ENCODE peak calls at places on chromosome 14, in five cellular contexts. R, J, Z, E and B are unnamed samples.

GRCh38 chr14:33317675-33318074 is 379.0 kb downstream of the NPAS3 start:
- DNase-seq in R (no peak), J (no peak), Z (no peak), E (no peak), B (no peak)

GRCh38 chr14:101853455-101854018 is 92.0 kb downstream of the PPP2R5C start:
- DNase-seq in R (no peak), J (no peak), Z (no peak), E (no peak), B (no peak)

GRCh38 chr14:56341766-56342418 is 223.7 kb downstream of the PELI2 start:
- DNase-seq in R (no peak), J (no peak), Z (no peak), E (peak), B (no peak)

GRCh38 chr14:59769586-59769985 is 101.0 kb downstream of the RTN1 start:
- DNase-seq in R (no peak), J (no peak), Z (no peak), E (no peak), B (no peak)

GRCh38 chr14:62143235-62143634 is 381.0 kb downstream of the SNAPC1 start:
- DNase-seq in R (no peak), J (no peak), Z (no peak), E (peak), B (peak)

GRCh38 chr14:86357119-86357518 is 827.2 kb downstream of the FLRT2 start:
- DNase-seq in R (no peak), J (no peak), Z (no peak), E (no peak), B (no peak)

GRCh38 chr14:61254803-61255526 is 26.2 kb downstream of the TMEM30B start:
- DNase-seq in R (no peak), J (no peak), Z (no peak), E (no peak), B (no peak)

GRCh38 chr14:80764921-80765507 is 176.5 kb downstream of the CEP128 start:
- DNase-seq in R (no peak), J (no peak), Z (no peak), E (peak), B (no peak)

GRCh38 chr14:52694761-52695480 is 437 bp downstream of the ERO1A start:
- DNase-seq in R (no peak), J (peak), Z (peak), E (peak), B (peak)

GRCh38 chr14:36942522-36943245 is 229.7 kb downstream of the SLC25A21 start:
- DNase-seq in R (no peak), J (peak), Z (no peak), E (peak), B (no peak)

GRCh38 chr14:73786942-73787759 is 64.5 kb upstream of the PTGR2 start:
- DNase-seq in R (no peak), J (no peak), Z (peak), E (peak), B (no peak)

GRCh38 chr14:35347323-35348043 is 55.3 kb downstream of the PSMA6 start:
- DNase-seq in R (no peak), J (no peak), Z (no peak), E (no peak), B (no peak)

GRCh38 chr14:99191663-99192621 is 80.1 kb downstream of the BCL11B start:
- DNase-seq in R (peak), J (peak), Z (no peak), E (peak), B (peak)

GRCh38 chr14:71686677-71687076 is 245.6 kb upstream of the RGS6 start:
- DNase-seq in R (no peak), J (no peak), Z (no peak), E (peak), B (no peak)

GRCh38 chr14:95662376-95663186 is 23.6 kb upstream of the TCL1B start:
- DNase-seq in R (no peak), J (no peak), Z (peak), E (no peak), B (no peak)

GRCh38 chr14:89701079-89702043 is 253.2 kb downstream of the EFCAB11 start:
- DNase-seq in R (peak), J (peak), Z (peak), E (peak), B (peak)

GRCh38 chr14:100709252-100709955 is 17.3 kb upstream of the DLK1 start:
- DNase-seq in R (no peak), J (no peak), Z (no peak), E (peak), B (no peak)

GRCh38 chr14:85587152-85587697 is 57.3 kb downstream of the FLRT2 start:
- DNase-seq in R (no peak), J (no peak), Z (no peak), E (peak), B (peak)

GRCh38 chr14:68806526-68807147 is 13.8 kb upstream of the ZFP36L1 start:
- DNase-seq in R (no peak), J (no peak), Z (peak), E (no peak), B (no peak)

GRCh38 chr14:103126873-103127304 is 3.6 kb downstream of the TNFAIP2 start:
- DNase-seq in R (no peak), J (peak), Z (no peak), E (no peak), B (no peak)

GRCh38 chr14:61379639-61380184 is 58.3 kb downstream of the PRKCH start:
- DNase-seq in R (no peak), J (no peak), Z (peak), E (no peak), B (no peak)

GRCh38 chr14:64117671-64118402 is 176.3 kb downstream of the ESR2 start:
- DNase-seq in R (no peak), J (no peak), Z (no peak), E (peak), B (no peak)

GRCh38 chr14:105745433-105746123 is 219.2 kb downstream of the TMEM121 start:
- DNase-seq in R (no peak), J (no peak), Z (no peak), E (no peak), B (no peak)

GRCh38 chr14:70567791-70568190 is 32.7 kb downstream of the MED6 start:
- DNase-seq in R (no peak), J (peak), Z (peak), E (peak), B (peak)

GRCh38 chr14:102590667-102591099 is 1.8 kb upstream of the RCOR1 start:
- DNase-seq in R (no peak), J (no peak), Z (peak), E (peak), B (no peak)

GRCh38 chr14:33903369-33903768 is 47.5 kb downstream of the EGLN3 start:
- DNase-seq in R (no peak), J (no peak), Z (no peak), E (no peak), B (no peak)

GRCh38 chr14:91647817-91648216 is 84.1 kb downstream of the CATSPERB start:
- DNase-seq in R (no peak), J (no peak), Z (no peak), E (no peak), B (no peak)

GRCh38 chr14:80549141-80549540 is 337.8 kb upstream of the DIO2 start:
- DNase-seq in R (no peak), J (no peak), Z (no peak), E (no peak), B (no peak)

GRCh38 chr14:106268013-106268727 is 741.8 kb downstream of the TMEM121 start:
- DNase-seq in R (no peak), J (no peak), Z (peak), E (no peak), B (no peak)

GRCh38 chr14:105484069-105484996 is 2.4 kb upstream of the CRIP1 start:
- DNase-seq in R (no peak), J (no peak), Z (no peak), E (peak), B (peak)

GRCh38 chr14:102046337-102047278 is 40.2 kb downstream of the HSP90AA1 start:
- DNase-seq in R (peak), J (peak), Z (peak), E (peak), B (peak)

GRCh38 chr14:20632831-20633771 is 8.4 kb downstream of the OR6S1 start:
- DNase-seq in R (no peak), J (peak), Z (no peak), E (peak), B (peak)

GRCh38 chr14:97077687-97078086 is 280.5 kb downstream of the VRK1 start:
- DNase-seq in R (no peak), J (no peak), Z (no peak), E (no peak), B (no peak)

GRCh38 chr14:81211844-81212243 is 8.9 kb downstream of the GTF2A1 start:
- DNase-seq in R (no peak), J (peak), Z (peak), E (peak), B (peak)

GRCh38 chr14:95156153-95156764 is 1.1 kb downstream of the DICER1 start:
- DNase-seq in R (no peak), J (no peak), Z (peak), E (peak), B (no peak)

GRCh38 chr14:52413729-52414453 is 99.8 kb downstream of the PTGER2 start:
- DNase-seq in R (no peak), J (no peak), Z (no peak), E (peak), B (peak)

GRCh38 chr14:75246546-75247285 is 31.9 kb upstream of the FOS start:
- DNase-seq in R (no peak), J (no peak), Z (no peak), E (no peak), B (no peak)

GRCh38 chr14:31154956-31155355 is 52.6 kb downstream of the HECTD1 start:
- DNase-seq in R (no peak), J (no peak), Z (no peak), E (peak), B (no peak)

GRCh38 chr14:51849095-51849494 is 11.3 kb upstream of the GNG2 start:
- DNase-seq in R (no peak), J (no peak), Z (no peak), E (peak), B (peak)